ENCODE peak calls at places on chromosome 5, in seven cellular contexts. A is NCI-H2029, M is fibroblast of mammary gland, D is LoVo, V is M059J, J is OCI-LY7, K is EH. T is an unnamed sample.

GRCh38 chr5:14397717-14398116 is 183.9 kb upstream of the OTULINL start:
- DNase-seq in D (no peak), K (peak), V (peak), J (no peak), M (peak), A (no peak), T (peak)

GRCh38 chr5:128290152-128290858 is 206.7 kb downstream of the SLC12A2 start:
- DNase-seq in V (peak), D (no peak), A (no peak), J (no peak), M (peak), K (peak), T (no peak)

GRCh38 chr5:7419367-7419766 is 23.4 kb downstream of the ADCY2 start:
- DNase-seq in V (no peak), K (no peak), J (no peak), A (no peak), M (no peak), D (no peak), T (no peak)

GRCh38 chr5:28217695-28218094 is 1179.3 kb upstream of the CDH9 start:
- DNase-seq in D (no peak), K (no peak), M (no peak), A (no peak), V (no peak), J (no peak), T (no peak)

GRCh38 chr5:78640622-78641021 is 8.0 kb downstream of the LHFPL2 start:
- DNase-seq in M (peak), K (peak), D (no peak), J (no peak), A (peak), V (peak), T (no peak)

GRCh38 chr5:107567901-107568671 is 102.7 kb downstream of the EFNA5 start:
- DNase-seq in V (no peak), J (peak), A (peak), M (no peak), K (no peak), D (no peak), T (no peak)

GRCh38 chr5:79242242-79243039 is 6.5 kb downstream of the JMY start:
- DNase-seq in J (no peak), A (no peak), D (no peak), K (no peak), V (no peak), M (no peak), T (no peak)

GRCh38 chr5:78509884-78510769 is 138.4 kb downstream of the LHFPL2 start:
- DNase-seq in A (peak), D (no peak), J (peak), M (no peak), K (no peak), V (no peak), T (no peak)

GRCh38 chr5:66169534-66169933 is 25.4 kb downstream of the SREK1 start:
- DNase-seq in A (no peak), K (peak), M (no peak), D (no peak), V (peak), J (peak), T (no peak)

GRCh38 chr5:132758406-132758805 is 11.2 kb downstream of the CCNI2 start:
- DNase-seq in V (no peak), K (no peak), A (no peak), J (no peak), D (no peak), M (no peak), T (no peak)

GRCh38 chr5:151612689-151613427 is 21.7 kb upstream of the FAT2 start:
- DNase-seq in V (peak), D (no peak), M (no peak), K (no peak), A (no peak), J (no peak), T (no peak)

GRCh38 chr5:148457183-148457620 is 73.4 kb downstream of the FBXO38 start:
- DNase-seq in A (no peak), M (no peak), J (peak), K (no peak), V (peak), D (no peak), T (no peak)

GRCh38 chr5:135602882-135603721 is 24.3 kb upstream of the CXCL14 start:
- DNase-seq in K (no peak), J (no peak), D (no peak), A (no peak), V (no peak), M (no peak), T (no peak)

GRCh38 chr5:171957591-171958251 is 48.7 kb downstream of the FBXW11 start:
- DNase-seq in A (peak), K (no peak), M (no peak), D (no peak), V (peak), J (no peak), T (no peak)

GRCh38 chr5:73233461-73234151 is 60.6 kb downstream of the TMEM174 start:
- DNase-seq in J (no peak), K (no peak), V (peak), D (no peak), A (no peak), M (no peak), T (no peak)

GRCh38 chr5:150780816-150781221 is 2.3 kb downstream of the SMIM3 start:
- DNase-seq in V (peak), M (peak), D (peak), A (no peak), K (peak), J (no peak), T (peak)

GRCh38 chr5:15752886-15753285 is 252.9 kb downstream of the FBXL7 start:
- DNase-seq in M (peak), A (no peak), V (no peak), K (peak), D (no peak), J (no peak), T (no peak)

GRCh38 chr5:169804861-169805260 is 167.8 kb downstream of the DOCK2 start:
- DNase-seq in A (no peak), K (peak), D (no peak), J (no peak), V (no peak), M (peak), T (no peak)

GRCh38 chr5:67021522-67022316 is 174.9 kb downstream of the CD180 start:
- DNase-seq in M (no peak), J (no peak), D (no peak), A (no peak), K (peak), V (no peak), T (no peak)

GRCh38 chr5:126676195-126676624 is 75.5 kb downstream of the PHAX start:
- DNase-seq in V (peak), K (peak), J (peak), A (peak), M (peak), D (peak), T (peak)

GRCh38 chr5:72951850-72952468 is 3.9 kb upstream of the FCHO2 start:
- DNase-seq in J (no peak), A (no peak), V (peak), K (peak), D (peak), M (peak), T (peak)

GRCh38 chr5:134070979-134071849 is 43.3 kb upstream of the TCF7 start:
- DNase-seq in K (no peak), J (no peak), V (no peak), A (no peak), D (no peak), M (no peak), T (no peak)